ENCODE peak calls at places on chromosomes 1 and 21, in four cellular contexts. S is AG09319, I is ovary, H is SK-N-SH. G is an unnamed sample.

GRCh38 chr1:222283147-222283768 is 264.6 kb downstream of the HHIPL2 start:
- DNase-seq in S (peak), I (peak), H (no peak), G (no peak)

GRCh38 chr1:24683713-24684162 is 40.6 kb downstream of the SRRM1 start:
- DNase-seq in S (peak), I (no peak), H (no peak), G (no peak)

GRCh38 chr21:17491716-17492414 is 21.0 kb upstream of the CXADR start:
- DNase-seq in S (peak), I (no peak), H (no peak), G (no peak)

GRCh38 chr1:111565079-111565478 is 54.5 kb upstream of the RAP1A start:
- DNase-seq in S (peak), I (no peak), H (no peak), G (no peak)

GRCh38 chr1:157504646-157505045 is 47.7 kb downstream of the FCRL5 start:
- DNase-seq in S (no peak), I (no peak), H (no peak), G (no peak)

GRCh38 chr1:27368872-27369703 is 2.3 kb upstream of the MAP3K6 start:
- DNase-seq in S (no peak), I (no peak), H (no peak), G (no peak)

GRCh38 chr1:57281324-57281723 is 142.5 kb downstream of the DAB1 start:
- DNase-seq in S (no peak), I (no peak), H (peak), G (no peak)

GRCh38 chr1:66809736-66810326 is 8.8 kb upstream of the INSL5 start:
- DNase-seq in S (no peak), I (no peak), H (no peak), G (no peak)

GRCh38 chr21:37153193-37153934 is 80.3 kb downstream of the TTC3 start:
- DNase-seq in S (no peak), I (no peak), H (no peak), G (no peak)

GRCh38 chr1:9316080-9316444 is 23.4 kb downstream of the SPSB1 start:
- DNase-seq in S (no peak), I (no peak), H (no peak), G (no peak)

GRCh38 chr1:204171751-204172178 is 5.6 kb upstream of the REN start:
- DNase-seq in S (no peak), I (no peak), H (no peak), G (no peak)

GRCh38 chr1:242800521-242800920 is 276.0 kb upstream of the PLD5 start:
- DNase-seq in S (no peak), I (no peak), H (no peak), G (no peak)

GRCh38 chr1:170805957-170806662 is 129.2 kb upstream of the MROH9 start:
- DNase-seq in S (no peak), I (peak), H (no peak), G (no peak)

GRCh38 chr1:226692868-226693267 is 46.2 kb downstream of the ITPKB start:
- DNase-seq in S (no peak), I (no peak), H (no peak), G (no peak)

GRCh38 chr1:81458186-81458585 is 342.5 kb upstream of the ADGRL2 start:
- DNase-seq in S (no peak), I (no peak), H (no peak), G (no peak)

GRCh38 chr1:47482783-47483182 is 44.9 kb downstream of the FOXD2 start:
- DNase-seq in S (no peak), I (no peak), H (no peak), G (no peak)

GRCh38 chr1:49036700-49037099 is 260.0 kb upstream of the BEND5 start:
- DNase-seq in S (no peak), I (no peak), H (no peak), G (no peak)

GRCh38 chr1:49364676-49365075 is 588.0 kb upstream of the BEND5 start:
- DNase-seq in S (no peak), I (no peak), H (no peak), G (no peak)

GRCh38 chr1:239861985-239862384 is 229.7 kb upstream of the FMN2 start:
- DNase-seq in S (no peak), I (no peak), H (no peak), G (no peak)

GRCh38 chr1:228007801-228008341 is 1.1 kb downstream of the WNT3A start:
- DNase-seq in S (no peak), I (no peak), H (peak), G (no peak)

GRCh38 chr21:34936874-34937563 is 112.1 kb downstream of the RUNX1 start:
- DNase-seq in S (no peak), I (no peak), H (no peak), G (no peak)

GRCh38 chr1:43366601-43367025 is 1.2 kb downstream of the ELOVL1 start:
- DNase-seq in S (no peak), I (no peak), H (no peak), G (no peak)

GRCh38 chr1:116390195-116390594 is 17.2 kb downstream of the ATP1A1 start:
- DNase-seq in S (no peak), I (no peak), H (no peak), G (no peak)

GRCh38 chr1:235098547-235098946 is 30.1 kb downstream of the TOMM20 start:
- DNase-seq in S (no peak), I (no peak), H (no peak), G (no peak)

DNA sequence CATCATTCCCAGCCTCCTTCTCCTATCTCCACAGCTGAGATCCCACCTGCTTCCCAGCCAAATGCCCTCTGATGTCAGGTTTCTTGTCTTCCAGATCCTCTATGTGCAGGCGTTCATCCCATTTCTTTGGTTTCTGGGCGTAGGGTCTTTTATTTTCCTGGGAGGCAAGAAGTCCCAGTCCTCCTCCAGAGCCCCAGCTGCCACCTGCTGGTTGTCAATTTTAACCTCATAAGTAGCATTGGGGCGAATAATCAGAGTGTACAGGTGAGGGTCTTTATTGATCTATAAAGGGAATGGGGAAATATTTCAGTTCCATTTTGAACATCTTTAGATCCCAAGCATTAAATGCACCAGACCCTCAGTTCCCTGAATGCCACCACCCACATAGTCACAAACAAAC is 47.2 kb upstream of the EPS15 start:
- DNase-seq in S (no peak), I (no peak), H (no peak), G (no peak)
- TF ChIP-seq CTCF in S (no peak), I (no peak), H (no peak), G (no peak)

GRCh38 chr1:107515702-107516101 is 374.9 kb downstream of the NTNG1 start:
- DNase-seq in S (no peak), I (no peak), H (no peak), G (no peak)
- TF ChIP-seq CTCF in S (no peak), I (no peak), H (no peak), G (no peak)

GRCh38 chr1:114669562-114670082 is at the start of gene DENND2C:
- DNase-seq in S (no peak), I (no peak), H (no peak), G (no peak)

GRCh38 chr1:114670083-114671010 is 498 bp upstream of the DENND2C start:
- DNase-seq in S (peak), I (peak), H (peak), G (peak)

GRCh38 chr1:114668784-114669561 is 876 bp downstream of the DENND2C start:
- DNase-seq in S (no peak), I (no peak), H (peak), G (no peak)

GRCh38 chr1:114671939-114672275 is 2.1 kb upstream of the DENND2C start:
- DNase-seq in S (no peak), I (no peak), H (no peak), G (no peak)

GRCh38 chr1:114671011-114671938 is 1.4 kb upstream of the DENND2C start:
- DNase-seq in S (no peak), I (no peak), H (peak), G (no peak)
- TF ChIP-seq CTCF in S (peak), I (no peak), H (peak), G (no peak)

DNA sequence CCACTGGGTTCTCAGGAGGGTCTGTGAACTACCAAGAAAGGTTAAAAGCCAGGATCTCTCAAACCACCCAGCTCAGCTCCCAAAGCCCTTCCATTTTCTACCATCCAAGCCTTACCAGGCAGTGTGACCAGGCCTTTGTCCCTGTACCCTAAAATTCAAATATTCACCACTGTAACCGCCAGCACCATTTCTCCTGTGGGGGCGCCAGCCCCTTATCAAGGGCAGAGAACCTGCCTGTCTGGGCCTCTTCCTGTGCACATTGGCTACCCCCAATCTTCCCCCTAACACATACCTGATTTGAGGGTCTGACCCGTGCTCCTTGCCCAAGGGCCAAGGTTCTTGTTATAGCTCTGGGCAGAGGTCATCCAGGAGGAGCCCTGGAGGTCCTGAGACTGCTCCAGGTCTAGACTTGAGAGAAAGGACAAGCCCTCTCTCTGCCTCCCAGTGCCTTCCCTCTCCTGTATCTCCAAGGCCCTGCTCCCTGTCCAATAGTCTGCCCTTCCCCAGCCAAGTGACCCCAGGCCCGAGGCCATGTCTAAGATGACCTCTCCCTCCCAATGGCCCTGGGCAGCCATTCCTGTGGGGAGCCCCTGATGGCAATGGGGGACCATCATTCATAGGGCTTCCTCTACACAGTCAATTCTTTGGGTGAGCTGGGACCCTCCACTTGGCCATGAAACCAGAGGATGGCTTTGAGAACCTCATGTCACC is 78.5 kb downstream of the FHAD1 start:
- DNase-seq in S (no peak), I (no peak), H (no peak), G (no peak)
- TF ChIP-seq CTCF in S (no peak), I (no peak), H (peak), G (no peak)

DNA sequence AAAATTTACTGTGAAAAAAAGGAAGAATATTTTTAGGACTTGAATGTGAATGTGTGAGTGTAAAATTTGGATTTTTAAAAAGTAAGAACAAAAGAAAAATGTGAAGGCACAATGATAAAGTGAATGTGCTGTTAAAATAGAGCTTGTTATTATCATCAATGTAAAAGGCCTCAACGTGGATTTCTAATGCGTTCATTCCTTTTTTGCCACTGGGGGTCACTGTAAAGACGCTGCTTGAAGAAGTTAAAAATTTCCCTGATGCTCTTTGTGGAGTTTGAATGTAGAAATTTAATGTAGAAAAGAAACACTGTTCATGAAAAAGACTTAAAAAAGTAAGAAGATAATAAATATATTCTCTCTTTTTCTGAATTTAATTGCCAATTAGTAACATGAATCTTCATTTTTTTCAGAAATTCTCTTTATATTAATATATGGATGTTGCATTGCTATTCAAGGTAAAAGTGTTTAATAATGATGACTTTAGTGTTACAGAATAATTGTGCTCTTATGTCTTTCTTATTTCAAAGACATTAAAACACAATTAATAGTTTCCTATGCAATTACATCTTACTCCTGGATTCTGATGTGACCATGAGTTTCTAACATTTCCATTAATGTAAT is 161.5 kb downstream of the DNM3 start:
- DNase-seq in S (peak), I (no peak), H (peak), G (peak)
- TF ChIP-seq CTCF in S (peak), I (peak), H (peak), G (peak)

DNA sequence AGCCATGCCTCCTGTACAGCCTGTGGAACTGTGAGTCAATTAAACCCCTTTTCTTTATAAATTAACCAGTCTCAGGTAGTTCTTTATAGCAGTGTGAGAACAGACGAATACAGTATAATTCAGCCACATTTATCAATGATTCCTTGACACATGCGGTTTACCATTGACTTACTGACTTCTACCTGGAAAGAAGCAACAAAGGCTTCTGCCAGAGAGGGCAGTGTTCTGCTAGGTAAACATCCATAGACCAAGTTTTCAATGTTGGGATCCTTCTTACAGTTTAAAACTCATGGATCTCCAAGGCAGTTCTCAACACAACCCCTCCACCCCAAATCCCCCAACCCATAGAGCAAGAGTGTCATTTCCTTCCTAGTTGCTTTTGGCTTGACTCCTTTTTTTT is 150.6 kb downstream of the ZNF648 start:
- DNase-seq in S (no peak), I (no peak), H (no peak), G (no peak)
- TF ChIP-seq CTCF in S (no peak), I (no peak), H (no peak), G (peak)

DNA sequence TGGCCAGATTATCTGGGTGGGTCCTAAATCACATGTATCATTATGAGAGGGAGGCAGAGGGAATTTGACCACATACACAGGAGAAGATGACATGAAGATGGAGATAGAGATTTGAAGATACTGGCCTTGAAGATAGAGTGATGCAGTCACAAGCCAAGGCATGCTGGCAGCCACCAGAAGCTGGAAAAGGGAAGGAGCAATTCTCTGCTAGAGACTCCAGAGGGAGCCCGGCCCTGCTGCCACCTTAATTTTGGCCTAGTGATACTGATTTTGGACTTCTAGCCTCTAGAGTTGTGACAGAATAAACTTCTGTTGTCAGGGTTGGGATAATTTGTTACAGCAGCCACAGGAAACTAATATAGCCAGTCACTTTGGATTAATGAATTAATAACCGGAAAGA is 2.2 kb upstream of the PRDM2 start:
- DNase-seq in S (no peak), I (no peak), H (no peak), G (no peak)
- TF ChIP-seq CTCF in S (no peak), I (no peak), H (no peak), G (no peak)

GRCh38 chr21:26834181-26834945 is 10.8 kb downstream of the ADAMTS1 start:
- DNase-seq in S (no peak), I (no peak), H (no peak), G (no peak)
- TF ChIP-seq CTCF in S (peak), I (peak), H (peak), G (no peak)

GRCh38 chr1:30737357-30738039 is 14.1 kb upstream of the MATN1 start:
- DNase-seq in S (no peak), I (no peak), H (no peak), G (no peak)

GRCh38 chr1:30738040-30738441 is 14.7 kb upstream of the MATN1 start:
- DNase-seq in S (no peak), I (no peak), H (no peak), G (no peak)

GRCh38 chr1:30739601-30740000 is 16.2 kb upstream of the MATN1 start:
- DNase-seq in S (no peak), I (no peak), H (no peak), G (no peak)

GRCh38 chr1:30740251-30740951 is 17.0 kb upstream of the MATN1 start:
- DNase-seq in S (no peak), I (no peak), H (no peak), G (no peak)

DNA sequence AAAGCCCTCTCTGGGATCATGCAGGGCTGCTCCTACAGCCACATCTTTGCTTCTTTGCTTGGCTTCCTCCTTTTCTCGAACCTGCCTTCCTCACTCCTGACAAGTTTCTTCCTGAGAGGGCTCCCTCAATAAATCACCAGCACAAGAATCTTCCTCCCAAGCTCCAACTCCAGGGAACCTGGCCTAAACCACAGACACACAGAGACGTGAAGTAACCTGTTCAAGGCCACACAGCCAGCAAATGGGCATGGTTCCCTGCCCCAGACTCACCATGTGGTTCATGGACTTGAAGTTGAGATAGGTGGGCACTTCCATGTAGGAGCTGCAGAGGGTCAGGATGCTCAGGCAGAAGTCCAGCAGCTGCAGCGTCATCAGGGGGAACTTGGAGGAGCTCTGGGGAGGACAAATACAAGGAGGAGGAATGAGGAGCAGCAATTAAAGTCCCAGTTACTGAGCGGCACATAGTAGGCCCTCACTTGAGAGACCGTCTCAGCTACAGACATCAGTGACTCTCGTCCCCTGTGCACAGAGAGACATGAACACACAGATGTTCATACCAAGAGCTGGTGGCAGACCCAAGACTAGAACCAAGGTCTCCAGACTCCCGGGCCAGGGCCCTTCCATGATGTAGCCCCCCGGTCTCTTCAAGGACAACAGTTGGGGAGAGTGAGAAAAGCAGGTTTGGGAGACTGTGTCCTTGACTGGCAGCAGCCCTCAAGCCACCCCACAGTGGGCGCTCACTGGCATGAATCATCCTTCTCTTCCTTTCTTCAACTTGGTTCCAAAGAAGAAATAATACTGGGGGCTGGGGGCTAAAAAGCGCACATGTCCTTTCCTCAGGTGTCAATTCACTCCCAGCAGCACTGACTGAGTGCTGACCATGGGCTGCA is 15.5 kb upstream of the MATN1 start:
- DNase-seq in S (no peak), I (no peak), H (no peak), G (no peak)
- TF ChIP-seq CTCF in S (no peak), I (no peak), H (no peak), G (no peak)

DNA sequence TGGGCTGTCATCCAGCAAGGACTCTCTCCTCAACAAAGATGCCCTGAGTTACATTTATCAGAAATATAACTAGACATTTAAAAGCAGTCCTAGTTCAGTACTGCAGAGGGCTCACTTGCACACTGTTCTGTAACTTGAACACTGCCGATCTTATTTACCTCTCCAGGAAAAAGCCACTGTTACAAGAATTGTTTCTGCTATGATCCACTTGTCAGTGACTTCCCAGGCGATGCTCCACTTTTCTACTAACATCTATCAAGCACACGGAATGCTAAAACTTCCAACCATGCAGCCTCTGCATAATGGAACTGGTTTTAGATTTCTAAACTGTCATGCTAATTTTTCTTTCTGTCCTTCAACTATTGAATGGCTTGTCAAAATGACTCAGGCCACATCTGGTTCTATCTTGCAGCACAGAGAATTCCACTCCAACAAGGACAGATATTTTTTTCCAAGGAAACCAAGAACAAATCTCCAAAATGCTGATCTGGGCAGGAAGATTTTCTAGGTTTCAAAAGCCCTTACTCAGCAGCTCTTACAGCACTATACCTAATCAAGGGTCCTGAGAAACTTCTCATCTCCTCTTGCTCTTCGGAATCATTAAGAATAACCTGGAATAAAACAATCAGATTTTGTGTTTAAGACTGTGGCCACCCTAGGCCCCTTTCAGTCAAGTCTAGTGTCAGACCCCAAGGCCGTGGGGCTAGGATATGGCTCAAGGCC is 9.9 kb downstream of the SEC16B start:
- DNase-seq in S (no peak), I (no peak), H (no peak), G (no peak)
- TF ChIP-seq CTCF in S (peak), I (no peak), H (peak), G (no peak)